ENCODE peak calls at places on chromosomes 4 and X, in eight cellular contexts. One of them, this sample, is unnamed.

GRCh38 chrX:35461164-35461563 is 337.0 kb upstream of the MAGEB16 start:
- DNase-seq in tibial nerve: no peak
- DNase-seq in transverse colon: no peak
- DNase-seq in AG04450: no peak
- DNase-seq in HFF-Myc: no peak
- DNase-seq in cardiac fibroblast: no peak
- DNase-seq in activated CD8-positive, alpha-beta T cell treated with anti-CD3 and anti-CD28 coated beads for 36 hours: no peak
- DNase-seq in breast epithelium: no peak
- DNase-seq in this sample: no peak

GRCh38 chr4:184409911-184410692 is 64.2 kb downstream of the IRF2 start:
- DNase-seq in breast epithelium: no peak
- DNase-seq in transverse colon: peak
- DNase-seq in tibial nerve: no peak
- DNase-seq in cardiac fibroblast: no peak
- DNase-seq in activated CD8-positive, alpha-beta T cell treated with anti-CD3 and anti-CD28 coated beads for 36 hours: peak
- DNase-seq in HFF-Myc: no peak
- DNase-seq in AG04450: no peak
- DNase-seq in this sample: no peak

GRCh38 chrX:116480059-116480458 is 17.3 kb upstream of the CT83 start:
- DNase-seq in breast epithelium: no peak
- DNase-seq in AG04450: no peak
- DNase-seq in transverse colon: no peak
- DNase-seq in HFF-Myc: no peak
- DNase-seq in cardiac fibroblast: no peak
- DNase-seq in tibial nerve: no peak
- DNase-seq in activated CD8-positive, alpha-beta T cell treated with anti-CD3 and anti-CD28 coated beads for 36 hours: no peak
- DNase-seq in this sample: no peak

GRCh38 chr4:110953191-110953590 is 330.3 kb upstream of the PITX2 start:
- DNase-seq in AG04450: no peak
- DNase-seq in breast epithelium: no peak
- DNase-seq in cardiac fibroblast: no peak
- DNase-seq in activated CD8-positive, alpha-beta T cell treated with anti-CD3 and anti-CD28 coated beads for 36 hours: no peak
- DNase-seq in HFF-Myc: no peak
- DNase-seq in transverse colon: no peak
- DNase-seq in tibial nerve: no peak
- DNase-seq in this sample: no peak

GRCh38 chr4:168695288-168695687 is 198.4 kb downstream of the PALLD start:
- DNase-seq in tibial nerve: no peak
- DNase-seq in HFF-Myc: no peak
- DNase-seq in activated CD8-positive, alpha-beta T cell treated with anti-CD3 and anti-CD28 coated beads for 36 hours: no peak
- DNase-seq in transverse colon: no peak
- DNase-seq in cardiac fibroblast: no peak
- DNase-seq in AG04450: no peak
- DNase-seq in breast epithelium: no peak
- DNase-seq in this sample: no peak

GRCh38 chr4:107913283-107913899 is 18.0 kb upstream of the CYP2U1 start:
- DNase-seq in breast epithelium: no peak
- DNase-seq in activated CD8-positive, alpha-beta T cell treated with anti-CD3 and anti-CD28 coated beads for 36 hours: peak
- DNase-seq in AG04450: peak
- DNase-seq in tibial nerve: peak
- DNase-seq in transverse colon: peak
- DNase-seq in HFF-Myc: no peak
- DNase-seq in cardiac fibroblast: peak
- DNase-seq in this sample: peak

GRCh38 chr4:140188975-140189374 is 35.0 kb upstream of the MAML3 start:
- DNase-seq in breast epithelium: no peak
- DNase-seq in activated CD8-positive, alpha-beta T cell treated with anti-CD3 and anti-CD28 coated beads for 36 hours: no peak
- DNase-seq in HFF-Myc: no peak
- DNase-seq in transverse colon: no peak
- DNase-seq in cardiac fibroblast: peak
- DNase-seq in tibial nerve: peak
- DNase-seq in AG04450: peak
- DNase-seq in this sample: peak

GRCh38 chrX:13164611-13165010 is 120.2 kb upstream of the FAM9C start:
- DNase-seq in cardiac fibroblast: no peak
- DNase-seq in tibial nerve: no peak
- DNase-seq in HFF-Myc: no peak
- DNase-seq in AG04450: no peak
- DNase-seq in activated CD8-positive, alpha-beta T cell treated with anti-CD3 and anti-CD28 coated beads for 36 hours: no peak
- DNase-seq in transverse colon: no peak
- DNase-seq in breast epithelium: no peak
- DNase-seq in this sample: no peak

GRCh38 chrX:16188687-16189086 is 21.4 kb downstream of the MAGEB17 start:
- DNase-seq in breast epithelium: no peak
- DNase-seq in tibial nerve: no peak
- DNase-seq in activated CD8-positive, alpha-beta T cell treated with anti-CD3 and anti-CD28 coated beads for 36 hours: no peak
- DNase-seq in AG04450: no peak
- DNase-seq in cardiac fibroblast: no peak
- DNase-seq in HFF-Myc: no peak
- DNase-seq in transverse colon: no peak
- DNase-seq in this sample: peak

GRCh38 chrX:136369377-136369776 is 68.6 kb downstream of the ADGRG4 start:
- DNase-seq in breast epithelium: no peak
- DNase-seq in HFF-Myc: no peak
- DNase-seq in cardiac fibroblast: no peak
- DNase-seq in transverse colon: no peak
- DNase-seq in tibial nerve: no peak
- DNase-seq in activated CD8-positive, alpha-beta T cell treated with anti-CD3 and anti-CD28 coated beads for 36 hours: no peak
- DNase-seq in AG04450: no peak
- DNase-seq in this sample: no peak

GRCh38 chrX:39813631-39814246 is 284.0 kb downstream of the BCOR start:
- DNase-seq in cardiac fibroblast: peak
- DNase-seq in breast epithelium: peak
- DNase-seq in AG04450: no peak
- DNase-seq in transverse colon: peak
- DNase-seq in activated CD8-positive, alpha-beta T cell treated with anti-CD3 and anti-CD28 coated beads for 36 hours: no peak
- DNase-seq in HFF-Myc: no peak
- DNase-seq in tibial nerve: peak
- DNase-seq in this sample: peak

GRCh38 chr4:182808673-182809416 is 108.3 kb downstream of the DCTD start:
- DNase-seq in AG04450: no peak
- DNase-seq in tibial nerve: no peak
- DNase-seq in cardiac fibroblast: no peak
- DNase-seq in activated CD8-positive, alpha-beta T cell treated with anti-CD3 and anti-CD28 coated beads for 36 hours: peak
- DNase-seq in breast epithelium: no peak
- DNase-seq in HFF-Myc: no peak
- DNase-seq in transverse colon: no peak
- DNase-seq in this sample: peak

GRCh38 chr4:182807346-182807745 is 109.8 kb downstream of the DCTD start:
- DNase-seq in activated CD8-positive, alpha-beta T cell treated with anti-CD3 and anti-CD28 coated beads for 36 hours: no peak
- DNase-seq in HFF-Myc: no peak
- DNase-seq in cardiac fibroblast: no peak
- DNase-seq in transverse colon: no peak
- DNase-seq in breast epithelium: no peak
- DNase-seq in tibial nerve: no peak
- DNase-seq in AG04450: no peak
- DNase-seq in this sample: no peak

GRCh38 chr4:182810103-182810605 is 107.0 kb downstream of the DCTD start:
- DNase-seq in tibial nerve: no peak
- DNase-seq in AG04450: no peak
- DNase-seq in cardiac fibroblast: no peak
- DNase-seq in breast epithelium: no peak
- DNase-seq in transverse colon: no peak
- DNase-seq in activated CD8-positive, alpha-beta T cell treated with anti-CD3 and anti-CD28 coated beads for 36 hours: no peak
- DNase-seq in HFF-Myc: no peak
- DNase-seq in this sample: no peak

GRCh38 chr4:182807841-182808548 is 109.2 kb downstream of the DCTD start:
- DNase-seq in breast epithelium: no peak
- DNase-seq in tibial nerve: no peak
- DNase-seq in AG04450: no peak
- DNase-seq in cardiac fibroblast: no peak
- DNase-seq in transverse colon: no peak
- DNase-seq in activated CD8-positive, alpha-beta T cell treated with anti-CD3 and anti-CD28 coated beads for 36 hours: no peak
- DNase-seq in HFF-Myc: no peak
- DNase-seq in this sample: no peak

GRCh38 chr4:182809417-182810102 is 107.6 kb downstream of the DCTD start:
- DNase-seq in activated CD8-positive, alpha-beta T cell treated with anti-CD3 and anti-CD28 coated beads for 36 hours: peak
- DNase-seq in transverse colon: no peak
- DNase-seq in breast epithelium: no peak
- DNase-seq in AG04450: no peak
- DNase-seq in tibial nerve: no peak
- DNase-seq in cardiac fibroblast: no peak
- DNase-seq in HFF-Myc: no peak
- DNase-seq in this sample: peak
- TF ChIP-seq CTCF in activated CD8-positive, alpha-beta T cell treated with anti-CD3 and anti-CD28 coated beads for 36 hours: no peak
- TF ChIP-seq CTCF in transverse colon: no peak
- TF ChIP-seq CTCF in breast epithelium: no peak
- TF ChIP-seq CTCF in AG04450: peak
- TF ChIP-seq CTCF in tibial nerve: no peak
- TF ChIP-seq CTCF in cardiac fibroblast: no peak
- TF ChIP-seq CTCF in HFF-Myc: peak
- TF ChIP-seq CTCF in this sample: peak

DNA sequence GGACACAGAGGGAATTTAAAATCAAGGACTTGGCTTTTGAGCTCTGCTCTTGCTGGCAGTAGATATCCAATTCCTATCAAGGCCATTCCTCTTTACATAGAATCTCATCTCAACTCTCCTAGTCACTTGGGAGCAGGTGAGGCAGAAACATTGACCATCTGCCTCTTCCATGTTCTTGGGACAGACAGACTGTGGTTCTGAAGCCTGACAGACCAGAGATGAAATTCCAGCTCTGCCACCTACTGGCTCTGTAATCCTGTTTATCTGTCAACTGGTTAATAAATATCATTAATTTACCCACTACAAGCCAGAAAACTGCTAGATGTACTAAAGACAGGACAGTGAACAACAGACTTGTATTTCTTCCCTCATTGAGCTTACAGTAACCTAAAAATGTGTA is 300.8 kb downstream of the ADGRL3 start:
- DNase-seq in breast epithelium: no peak
- DNase-seq in transverse colon: no peak
- DNase-seq in activated CD8-positive, alpha-beta T cell treated with anti-CD3 and anti-CD28 coated beads for 36 hours: no peak
- DNase-seq in AG04450: no peak
- DNase-seq in tibial nerve: no peak
- DNase-seq in HFF-Myc: no peak
- DNase-seq in cardiac fibroblast: peak
- DNase-seq in this sample: peak
- TF ChIP-seq CTCF in breast epithelium: no peak
- TF ChIP-seq CTCF in transverse colon: no peak
- TF ChIP-seq CTCF in activated CD8-positive, alpha-beta T cell treated with anti-CD3 and anti-CD28 coated beads for 36 hours: no peak
- TF ChIP-seq CTCF in AG04450: no peak
- TF ChIP-seq CTCF in tibial nerve: no peak
- TF ChIP-seq CTCF in HFF-Myc: no peak
- TF ChIP-seq CTCF in cardiac fibroblast: peak
- TF ChIP-seq CTCF in this sample: peak

DNA sequence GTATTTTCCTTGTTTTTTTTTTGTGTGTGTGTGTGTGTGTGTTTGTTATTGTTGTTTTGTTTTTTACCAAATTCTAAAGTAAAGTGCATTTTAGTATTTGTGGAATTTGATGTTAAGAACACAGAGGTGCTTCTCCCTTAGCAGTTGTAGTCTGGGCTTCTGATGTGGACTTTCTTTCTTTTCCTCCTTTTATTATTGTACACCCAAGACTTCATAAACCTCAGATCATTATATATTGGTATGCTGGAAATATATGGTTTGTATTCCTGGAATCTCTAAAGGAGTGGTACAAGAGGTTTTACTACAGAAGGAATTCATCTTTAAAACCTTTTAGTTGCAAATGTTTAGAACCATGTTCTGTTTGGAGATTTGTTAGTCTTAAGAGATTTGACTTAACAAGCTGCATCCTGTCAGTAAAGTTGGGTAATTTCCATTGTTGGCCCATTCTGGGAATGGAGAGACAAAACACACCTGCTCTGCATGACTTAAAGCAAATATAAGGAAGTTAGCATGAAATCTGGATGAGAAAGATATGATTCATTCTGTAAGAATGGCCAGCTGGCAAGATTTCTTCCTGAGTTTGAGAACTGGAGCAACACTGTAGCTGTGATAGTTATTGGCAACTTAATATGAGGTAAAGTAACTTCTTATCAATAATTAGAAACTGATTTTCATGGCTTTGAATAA is 64.0 kb downstream of the SMAD1 start:
- DNase-seq in transverse colon: peak
- DNase-seq in breast epithelium: no peak
- DNase-seq in AG04450: peak
- DNase-seq in activated CD8-positive, alpha-beta T cell treated with anti-CD3 and anti-CD28 coated beads for 36 hours: no peak
- DNase-seq in tibial nerve: no peak
- DNase-seq in cardiac fibroblast: peak
- DNase-seq in HFF-Myc: peak
- DNase-seq in this sample: peak
- TF ChIP-seq CTCF in transverse colon: no peak
- TF ChIP-seq CTCF in breast epithelium: no peak
- TF ChIP-seq CTCF in AG04450: no peak
- TF ChIP-seq CTCF in activated CD8-positive, alpha-beta T cell treated with anti-CD3 and anti-CD28 coated beads for 36 hours: no peak
- TF ChIP-seq CTCF in tibial nerve: no peak
- TF ChIP-seq CTCF in cardiac fibroblast: no peak
- TF ChIP-seq CTCF in HFF-Myc: no peak
- TF ChIP-seq CTCF in this sample: no peak

GRCh38 chr4:12723849-12724447 is 760.2 kb downstream of the RAB28 start:
- DNase-seq in HFF-Myc: no peak
- DNase-seq in cardiac fibroblast: peak
- DNase-seq in transverse colon: no peak
- DNase-seq in tibial nerve: no peak
- DNase-seq in breast epithelium: no peak
- DNase-seq in AG04450: no peak
- DNase-seq in activated CD8-positive, alpha-beta T cell treated with anti-CD3 and anti-CD28 coated beads for 36 hours: no peak
- DNase-seq in this sample: no peak

GRCh38 chr4:12729384-12729783 is 754.8 kb downstream of the RAB28 start:
- DNase-seq in AG04450: no peak
- DNase-seq in activated CD8-positive, alpha-beta T cell treated with anti-CD3 and anti-CD28 coated beads for 36 hours: no peak
- DNase-seq in cardiac fibroblast: peak
- DNase-seq in transverse colon: no peak
- DNase-seq in HFF-Myc: peak
- DNase-seq in breast epithelium: no peak
- DNase-seq in tibial nerve: no peak
- DNase-seq in this sample: peak

GRCh38 chr4:12724520-12724919 is 759.6 kb downstream of the RAB28 start:
- DNase-seq in AG04450: no peak
- DNase-seq in activated CD8-positive, alpha-beta T cell treated with anti-CD3 and anti-CD28 coated beads for 36 hours: no peak
- DNase-seq in breast epithelium: no peak
- DNase-seq in HFF-Myc: no peak
- DNase-seq in transverse colon: no peak
- DNase-seq in cardiac fibroblast: peak
- DNase-seq in tibial nerve: no peak
- DNase-seq in this sample: peak
- TF ChIP-seq CTCF in AG04450: peak
- TF ChIP-seq CTCF in activated CD8-positive, alpha-beta T cell treated with anti-CD3 and anti-CD28 coated beads for 36 hours: peak
- TF ChIP-seq CTCF in breast epithelium: peak
- TF ChIP-seq CTCF in HFF-Myc: no peak
- TF ChIP-seq CTCF in transverse colon: peak
- TF ChIP-seq CTCF in cardiac fibroblast: peak
- TF ChIP-seq CTCF in tibial nerve: peak
- TF ChIP-seq CTCF in this sample: peak

GRCh38 chr4:2954358-2955185 is 8.6 kb downstream of the NOP14 start:
- DNase-seq in cardiac fibroblast: no peak
- DNase-seq in breast epithelium: no peak
- DNase-seq in activated CD8-positive, alpha-beta T cell treated with anti-CD3 and anti-CD28 coated beads for 36 hours: peak
- DNase-seq in tibial nerve: no peak
- DNase-seq in transverse colon: no peak
- DNase-seq in AG04450: no peak
- DNase-seq in HFF-Myc: no peak
- DNase-seq in this sample: no peak
- TF ChIP-seq CTCF in cardiac fibroblast: no peak
- TF ChIP-seq CTCF in breast epithelium: no peak
- TF ChIP-seq CTCF in activated CD8-positive, alpha-beta T cell treated with anti-CD3 and anti-CD28 coated beads for 36 hours: no peak
- TF ChIP-seq CTCF in tibial nerve: peak
- TF ChIP-seq CTCF in transverse colon: no peak
- TF ChIP-seq CTCF in AG04450: no peak
- TF ChIP-seq CTCF in HFF-Myc: peak
- TF ChIP-seq CTCF in this sample: no peak